ENCODE peak calls at places on chromosome 2, in four cellular contexts. Z is body of pancreas, X is left lung, R is uterus. J is an unnamed sample.

GRCh38 chr2:231489990-231490389 is 25.7 kb upstream of the NCL start:
- DNase-seq in R (no peak), X (no peak), Z (no peak), J (peak)

GRCh38 chr2:33336036-33336625 is 140.3 kb upstream of the RASGRP3 start:
- DNase-seq in Z (no peak), R (no peak), X (no peak), J (no peak)

GRCh38 chr2:140791802-140792201 is 1339.0 kb downstream of the LRP1B start:
- DNase-seq in X (no peak), Z (no peak), R (no peak), J (no peak)

GRCh38 chr2:128424806-128425205 is 106.1 kb upstream of the HS6ST1 start:
- DNase-seq in R (no peak), X (peak), Z (peak), J (no peak)

GRCh38 chr2:42009657-42010580 is 37.9 kb upstream of the PKDCC start:
- DNase-seq in R (no peak), X (no peak), Z (no peak), J (no peak)

GRCh38 chr2:189191766-189192165 is 12.2 kb upstream of the COL5A2 start:
- DNase-seq in X (no peak), Z (no peak), R (no peak), J (no peak)

GRCh38 chr2:202136526-202136925 is 63.5 kb downstream of the KIAA2012 start:
- DNase-seq in Z (no peak), R (no peak), X (no peak), J (no peak)

GRCh38 chr2:236769981-236770671 is 200.5 kb downstream of the ACKR3 start:
- DNase-seq in Z (no peak), R (no peak), X (no peak), J (no peak)

GRCh38 chr2:39515897-39516346 is 78.8 kb upstream of the MAP4K3 start:
- DNase-seq in X (no peak), Z (no peak), R (no peak), J (no peak)

GRCh38 chr2:33073018-33073417 is 126.3 kb downstream of the LTBP1 start:
- DNase-seq in R (no peak), X (no peak), Z (no peak), J (no peak)

GRCh38 chr2:119760876-119761275 is 1.2 kb downstream of the PTPN4 start:
- DNase-seq in Z (no peak), R (no peak), X (no peak), J (no peak)

DNA sequence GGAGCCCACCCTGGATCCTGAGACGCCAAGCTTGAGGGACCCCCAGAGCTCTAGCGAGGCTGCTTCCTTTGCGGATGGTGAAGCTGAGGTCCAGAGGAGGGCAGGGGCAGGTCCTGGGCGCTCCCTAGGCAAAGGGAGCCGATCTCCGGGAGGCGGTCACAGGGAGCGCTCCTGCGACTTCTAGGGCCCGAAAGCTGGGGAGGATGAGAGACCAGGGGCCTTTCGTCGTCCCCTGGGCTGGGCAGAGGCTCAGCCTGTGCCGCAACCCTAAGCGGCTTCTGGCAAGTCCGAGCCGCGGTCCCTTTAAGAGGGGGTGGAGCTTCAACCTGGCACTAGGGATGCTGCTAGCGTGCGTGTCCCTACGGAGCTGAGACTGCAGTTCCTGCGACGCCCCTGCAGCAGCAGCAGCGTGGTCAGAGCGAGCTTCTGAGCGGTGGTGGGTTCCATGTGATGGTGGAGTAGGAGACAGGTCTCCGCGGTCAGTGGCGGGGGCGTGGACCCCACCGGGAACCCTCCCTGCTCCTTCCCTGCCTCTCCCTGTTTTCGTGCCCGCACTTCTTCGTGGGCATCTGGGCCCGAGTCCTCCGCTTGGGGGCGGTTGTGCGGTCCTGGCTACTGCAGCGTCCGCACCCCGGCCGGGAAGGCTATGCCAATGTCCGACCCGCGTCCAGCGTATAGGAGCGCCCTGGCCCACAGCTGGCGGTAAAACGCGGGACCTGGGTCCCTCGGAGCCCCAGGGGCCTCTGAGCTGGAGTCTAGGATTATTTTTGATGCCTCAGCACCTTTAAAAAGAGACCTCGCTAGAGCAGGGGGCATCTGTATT is 154.6 kb downstream of the CCDC74A start:
- DNase-seq in R (peak), Z (peak), X (peak), J (peak)
- H3K27ac ChIP-seq in R (peak), Z (peak), X (peak), J (peak)

GRCh38 chr2:88658890-88659881 is 31.9 kb upstream of the EIF2AK3 start:
- DNase-seq in Z (peak), X (no peak), R (peak), J (no peak)
- H3K27ac ChIP-seq in Z (peak), X (peak), R (peak), J (no peak)

DNA sequence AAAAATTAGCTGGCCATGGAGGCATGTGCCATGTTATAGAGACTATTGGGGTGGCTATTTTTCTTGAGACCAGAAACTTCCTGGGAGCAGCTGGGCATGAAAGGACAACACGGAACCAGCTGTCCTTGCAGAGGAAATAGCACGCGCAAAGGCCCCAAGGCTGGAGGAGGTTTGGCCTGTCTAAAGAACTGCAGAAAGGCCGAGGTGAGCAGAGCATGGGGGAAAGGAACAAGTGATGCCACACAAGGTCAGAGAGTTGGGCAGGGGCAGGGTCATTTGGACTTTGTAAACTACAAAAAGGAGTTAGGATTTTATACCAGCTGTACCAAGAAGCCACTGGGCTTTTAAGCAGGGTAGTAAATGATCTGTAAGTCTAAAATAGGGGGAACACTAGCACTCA is 46.6 kb upstream of the CNOT11 start:
- DNase-seq in X (no peak), Z (no peak), R (no peak), J (no peak)
- H3K27ac ChIP-seq in X (no peak), Z (no peak), R (no peak), J (no peak)

GRCh38 chr2:106664669-106665068 is 177.5 kb downstream of the CD8B2 start:
- DNase-seq in Z (no peak), R (no peak), X (no peak), J (no peak)
- H3K27ac ChIP-seq in Z (no peak), R (no peak), X (no peak), J (no peak)

GRCh38 chr2:168716839-168717238 is 85.6 kb upstream of the NOSTRIN start:
- DNase-seq in R (no peak), Z (no peak), X (no peak), J (no peak)
- H3K27ac ChIP-seq in R (no peak), Z (no peak), X (no peak), J (no peak)

J was measured in substantia nigra.